ENCODE peak calls at places on chromosomes 7 and 10, in four cellular contexts. K is T-cell, H is AG10803, B is EH. U is an unnamed sample.
A peak's percentile ranks its signal among the peaks of the same experiment; 100 is the strongest.

GRCh38 chr7:151796091-151796870 is 80.6 kb downstream of the PRKAG2 start:
- DNase-seq in K (no peak), H (peak; percentile 60), B (peak; percentile 60), U (peak; percentile 45)

GRCh38 chr7:107993879-107994278 is 9.1 kb downstream of the LAMB1 start:
- DNase-seq in K (no peak), H (peak; percentile 27), B (no peak), U (no peak)

GRCh38 chr10:97029271-97029670 is 156.5 kb downstream of the SLIT1 start:
- DNase-seq in K (no peak), H (no peak), B (no peak), U (no peak)

GRCh38 chr10:16519250-16519907 is 2.3 kb downstream of the C1QL3 start:
- DNase-seq in K (no peak), H (no peak), B (no peak), U (no peak)

GRCh38 chr7:152395115-152395514 is 40.7 kb downstream of the KMT2C start:
- DNase-seq in K (no peak), H (no peak), B (peak; percentile 67), U (peak; percentile 67)

GRCh38 chr7:128881458-128882125 is 18.9 kb downstream of the ATP6V1F start:
- DNase-seq in K (no peak), H (no peak), B (no peak), U (no peak)

GRCh38 chr7:126760914-126761577 is 491.7 kb downstream of the GRM8 start:
- DNase-seq in K (no peak), H (no peak), B (no peak), U (no peak)

GRCh38 chr7:27709137-27710075 is 30.6 kb upstream of the TAX1BP1 start:
- DNase-seq in K (no peak), H (peak; percentile 69), B (peak; percentile 84), U (peak; percentile 77)

GRCh38 chr7:158027646-158028045 is 560.0 kb downstream of the PTPRN2 start:
- DNase-seq in K (no peak), H (no peak), B (no peak), U (no peak)

GRCh38 chr10:33974976-33975478 is 640.6 kb upstream of the NRP1 start:
- DNase-seq in K (no peak), H (no peak), B (no peak), U (no peak)

GRCh38 chr10:42769653-42770052 is 12.9 kb upstream of the BMS1 start:
- DNase-seq in K (no peak), H (no peak), B (no peak), U (no peak)

GRCh38 chr7:8063706-8064297 is 95.2 kb downstream of the GLCCI1 start:
- DNase-seq in K (no peak), H (peak; percentile 38), B (peak; percentile 67), U (peak; percentile 38)

GRCh38 chr10:117311261-117311660 is 64.0 kb downstream of the PDZD8 start:
- DNase-seq in K (no peak), H (no peak), B (no peak), U (no peak)

GRCh38 chr7:44257618-44258422 is 57.0 kb downstream of the YKT6 start:
- DNase-seq in K (peak; percentile 57), H (peak; percentile 82), B (peak; percentile 95), U (peak; percentile 93)

GRCh38 chr10:12435348-12435747 is 86.0 kb downstream of the CAMK1D start:
- DNase-seq in K (no peak), H (no peak), B (no peak), U (no peak)

GRCh38 chr10:26214538-26215461 is 1.8 kb upstream of the GAD2 start:
- DNase-seq in K (no peak), H (no peak), B (no peak), U (no peak)

GRCh38 chr7:148121426-148121825 is 469.1 kb upstream of the C7orf33 start:
- DNase-seq in K (no peak), H (no peak), B (no peak), U (no peak)

GRCh38 chr10:30348378-30348776 is 701 bp downstream of the MTPAP start:
- DNase-seq in K (no peak), H (no peak), B (no peak), U (no peak)

GRCh38 chr10:7797582-7797981 is 9.6 kb downstream of the ATP5F1C start:
- DNase-seq in K (no peak), H (peak; percentile 91), B (peak; percentile 99), U (peak; percentile 91)

GRCh38 chr10:50574932-50575331 is 48.8 kb downstream of the SGMS1 start:
- DNase-seq in K (no peak), H (no peak), B (no peak), U (no peak)

GRCh38 chr7:92773808-92774207 is 62.6 kb downstream of the CDK6 start:
- DNase-seq in K (no peak), H (no peak), B (no peak), U (no peak)

GRCh38 chr10:34768972-34769330 is 46.1 kb downstream of the PARD3 start:
- DNase-seq in K (no peak), H (no peak), B (no peak), U (no peak)

GRCh38 chr7:86644282-86645173 is 819 bp downstream of the GRM3 start:
- DNase-seq in K (no peak), H (no peak), B (no peak), U (no peak)

GRCh38 chr7:72538147-72538546 is 126.0 kb upstream of the CALN1 start:
- DNase-seq in K (no peak), H (no peak), B (no peak), U (no peak)

GRCh38 chr10:43239756-43240155 is 27.1 kb downstream of the RASGEF1A start:
- DNase-seq in K (no peak), H (no peak), B (no peak), U (no peak)

GRCh38 chr7:34036972-34037792 is 131.8 kb downstream of the BMPER start:
- DNase-seq in K (no peak), H (no peak), B (no peak), U (no peak)

GRCh38 chr10:75404335-75405200 is 3.0 kb upstream of the ZNF503 start:
- DNase-seq in K (no peak), H (no peak), B (no peak), U (no peak)

GRCh38 chr10:31975157-31975765 is 46.6 kb upstream of the ARHGAP12 start:
- DNase-seq in K (no peak), H (no peak), B (no peak), U (no peak)

GRCh38 chr7:100568176-100568935 is 5.3 kb downstream of the SAP25 start:
- DNase-seq in K (no peak), H (no peak), B (no peak), U (no peak)

GRCh38 chr10:3048114-3049019 is 19.0 kb upstream of the PFKP start:
- DNase-seq in K (no peak), H (peak; percentile 46), B (peak; percentile 74), U (peak; percentile 79)